ENCODE peak calls at places on chromosome 1, in four cellular contexts. G is PC-3; C is CD4-positive, CD25-positive, alpha-beta regulatory T cell; O is fibroblast of mammary gland. D is an unnamed sample.

GRCh38 chr1:84884671-84885389 is 8.2 kb downstream of the LPAR3 start:
- DNase-seq in O (peak), G (peak), C (no peak), D (no peak)

GRCh38 chr1:219459321-219460105 is 153.4 kb downstream of the ZC3H11B start:
- DNase-seq in C (no peak), G (no peak), O (peak), D (peak)

GRCh38 chr1:33893147-33893830 is 29.4 kb downstream of the HMGB4 start:
- DNase-seq in O (peak), C (no peak), G (no peak), D (peak)

GRCh38 chr1:66413139-66413755 is 120.7 kb upstream of the SGIP1 start:
- DNase-seq in O (no peak), G (no peak), C (no peak), D (no peak)

GRCh38 chr1:95067069-95067468 is 5.7 kb downstream of the ALG14 start:
- DNase-seq in C (no peak), G (no peak), O (peak), D (no peak)

GRCh38 chr1:46171351-46171750 is 3.5 kb upstream of the TSPAN1 start:
- DNase-seq in G (peak), O (no peak), C (no peak), D (no peak)

GRCh38 chr1:178484698-178485225 is 12.0 kb downstream of the CLEC20A start:
- DNase-seq in O (peak), G (no peak), C (no peak), D (no peak)

GRCh38 chr1:107661142-107661541 is 303.8 kb downstream of the VAV3 start:
- DNase-seq in O (no peak), C (no peak), G (no peak), D (no peak)

GRCh38 chr1:25590096-25590824 is 26.3 kb upstream of the MAN1C1 start:
- DNase-seq in G (no peak), C (no peak), O (peak), D (peak)

GRCh38 chr1:20410555-20410954 is 75.5 kb downstream of the CAMK2N1 start:
- DNase-seq in G (no peak), O (peak), C (no peak), D (no peak)

GRCh38 chr1:163063131-163064059 is 5.8 kb upstream of the RGS4 start:
- DNase-seq in O (no peak), C (no peak), G (no peak), D (no peak)

GRCh38 chr1:40914927-40915569 is 52.9 kb upstream of the CITED4 start:
- DNase-seq in G (no peak), O (no peak), C (no peak), D (no peak)

GRCh38 chr1:91804546-91805023 is 81.4 kb downstream of the TGFBR3 start:
- DNase-seq in C (peak), O (peak), G (peak), D (no peak)

GRCh38 chr1:147062951-147063350 is 109.3 kb downstream of the PRKAB2 start:
- DNase-seq in O (peak), C (no peak), G (no peak), D (no peak)

GRCh38 chr1:69967245-69967766 is 238.1 kb downstream of the LRRC40 start:
- DNase-seq in C (no peak), O (no peak), G (no peak), D (no peak)

GRCh38 chr1:248841702-248842395 is 3.8 kb downstream of the ZNF672 start:
- DNase-seq in O (peak), C (no peak), G (peak), D (peak)

GRCh38 chr1:220594356-220594755 is 66.4 kb downstream of the MARK1 start:
- DNase-seq in C (no peak), O (no peak), G (peak), D (no peak)

GRCh38 chr1:197773856-197774255 is 1.4 kb downstream of the DENND1B start:
- DNase-seq in C (no peak), G (no peak), O (no peak), D (no peak)

GRCh38 chr1:225769687-225770086 is 7.9 kb upstream of the SRP9 start:
- DNase-seq in G (no peak), C (no peak), O (peak), D (no peak)

GRCh38 chr1:225766967-225767413 is 10.6 kb upstream of the SRP9 start:
- DNase-seq in G (peak), C (no peak), O (peak), D (peak)

GRCh38 chr1:225768662-225769426 is 8.8 kb upstream of the SRP9 start:
- DNase-seq in G (no peak), O (no peak), C (no peak), D (no peak)

GRCh38 chr1:225765982-225766674 is 11.5 kb upstream of the SRP9 start:
- DNase-seq in C (no peak), G (no peak), O (no peak), D (no peak)

DNA sequence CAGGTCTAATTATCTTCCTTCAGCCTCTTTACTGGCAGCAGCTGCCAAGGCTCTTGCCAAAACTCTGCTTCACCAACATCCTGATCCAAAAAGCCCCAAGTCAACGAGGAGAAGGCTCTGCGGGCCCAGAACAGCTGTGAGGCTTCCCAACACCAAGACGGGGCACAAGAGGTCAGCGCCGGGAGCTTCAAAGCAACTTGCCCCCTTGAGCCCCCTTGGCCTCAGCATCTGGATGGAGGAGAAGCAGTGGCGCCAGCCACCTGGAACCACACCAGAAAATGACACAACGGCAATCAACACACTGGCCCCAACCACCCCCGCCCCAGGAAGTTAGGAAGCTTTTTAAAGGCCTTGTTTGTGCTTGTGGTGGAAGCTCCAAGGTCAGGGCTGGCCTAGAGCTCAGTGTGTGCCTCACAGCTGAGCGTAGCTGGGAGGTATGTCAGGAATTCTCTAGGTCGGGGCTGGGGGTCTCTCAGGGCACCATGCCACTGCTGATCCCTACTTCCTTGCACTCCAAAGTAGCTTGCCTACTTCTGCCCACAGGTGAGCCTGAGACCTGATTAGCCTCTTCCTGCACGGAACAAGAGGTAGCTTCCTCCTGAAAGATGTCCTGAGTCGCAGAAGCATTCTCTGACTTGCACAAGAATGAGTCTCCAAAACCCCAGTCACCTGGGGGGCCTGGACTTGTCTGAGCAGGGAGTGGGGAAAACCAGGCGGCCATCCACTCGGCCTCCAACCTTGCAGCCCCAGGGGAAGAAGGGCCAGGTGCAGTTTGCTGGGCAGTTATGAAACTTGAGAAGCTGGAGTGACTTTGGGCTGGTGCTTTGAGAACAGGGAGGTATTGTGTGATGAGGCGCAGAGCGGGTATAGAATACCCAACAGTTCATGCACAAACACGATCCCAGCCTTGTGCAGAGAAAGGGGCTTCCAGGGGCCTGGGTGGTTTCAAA is 9.8 kb upstream of the SRP9 start:
- DNase-seq in G (peak), O (peak), C (no peak), D (peak)
- H3K4me3 ChIP-seq in G (no peak), O (no peak), C (no peak), D (no peak)

DNA sequence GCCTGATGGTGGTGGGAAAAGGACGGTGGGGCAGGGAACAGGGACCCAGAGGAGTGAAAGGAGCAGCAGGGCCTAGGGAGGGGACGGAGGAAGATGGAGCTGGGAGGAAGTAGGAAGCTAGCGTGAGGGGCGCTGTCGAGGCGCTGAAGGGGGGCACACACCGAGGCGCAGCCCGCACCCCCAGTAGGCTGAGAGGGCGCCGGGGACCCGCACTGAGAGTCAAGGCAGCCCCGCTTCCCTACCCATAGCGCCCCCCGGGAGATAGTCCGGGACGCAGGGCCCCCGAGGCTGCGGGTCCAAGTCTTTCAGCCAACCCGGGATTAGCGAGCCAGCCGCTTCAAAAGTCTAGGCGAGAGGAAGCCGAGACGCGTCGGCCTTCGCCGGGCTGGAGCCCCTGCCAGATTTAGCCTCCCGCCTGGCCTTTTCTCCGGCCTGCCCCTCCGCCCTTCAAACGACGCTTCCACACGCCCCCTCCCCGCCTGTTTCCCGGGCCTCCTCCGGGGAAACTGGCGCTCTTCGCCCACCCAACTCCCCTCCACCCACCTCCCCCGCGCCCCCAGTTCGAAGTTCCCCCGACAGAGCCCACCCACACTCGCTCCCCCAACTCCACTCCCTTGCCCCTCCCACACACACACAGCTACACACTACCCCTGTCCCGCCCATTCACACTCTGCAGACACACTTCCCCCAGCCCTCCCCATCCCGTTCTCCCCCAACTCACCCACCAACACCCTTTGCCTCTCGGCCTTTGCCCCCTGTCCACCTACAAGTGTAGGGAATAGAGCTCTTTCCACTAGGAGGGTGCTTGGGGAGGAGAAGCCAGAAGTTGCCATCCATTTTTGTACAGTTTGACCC is 7.8 kb upstream of the PROX1 start:
- DNase-seq in C (no peak), G (no peak), O (no peak), D (no peak)
- H3K4me3 ChIP-seq in C (no peak), G (no peak), O (no peak), D (no peak)

DNA sequence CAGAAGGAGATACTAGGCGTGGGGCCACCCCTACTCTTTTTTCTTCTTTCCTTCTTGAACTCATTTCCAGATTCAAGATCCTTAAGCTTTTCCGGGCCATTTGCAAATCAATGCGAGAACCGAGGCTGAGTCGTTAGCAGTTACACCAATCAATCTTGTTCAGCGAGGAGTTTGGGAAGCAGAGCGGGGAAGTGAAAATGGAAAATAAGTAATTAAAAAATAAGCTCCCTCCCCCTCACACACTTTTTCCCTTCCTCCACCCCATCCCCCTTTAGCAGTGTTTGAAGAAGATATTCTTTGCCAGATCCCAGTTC is 1.7 kb upstream of the NEGR1 start:
- DNase-seq in O (peak), C (no peak), G (no peak), D (no peak)
- H3K4me3 ChIP-seq in O (peak), C (peak), G (peak), D (peak)

GRCh38 chr1:28790384-28791035 is 21.5 kb upstream of the OPRD1 start:
- DNase-seq in G (no peak), C (no peak), O (peak), D (no peak)

GRCh38 chr1:28792644-28793121 is 19.3 kb upstream of the OPRD1 start:
- DNase-seq in C (no peak), G (no peak), O (no peak), D (no peak)

GRCh38 chr1:28789412-28789811 is 22.6 kb upstream of the OPRD1 start:
- DNase-seq in C (no peak), O (no peak), G (no peak), D (no peak)

GRCh38 chr1:28789816-28790215 is 22.2 kb upstream of the OPRD1 start:
- DNase-seq in C (no peak), O (no peak), G (no peak), D (no peak)
- H3K4me3 ChIP-seq in C (no peak), O (no peak), G (no peak), D (no peak)

GRCh38 chr1:18480315-18481189 is at the start of gene KLHDC7A:
- DNase-seq in O (no peak), G (peak), C (no peak), D (peak)
- H3K4me3 ChIP-seq in O (no peak), G (no peak), C (no peak), D (no peak)

DNA sequence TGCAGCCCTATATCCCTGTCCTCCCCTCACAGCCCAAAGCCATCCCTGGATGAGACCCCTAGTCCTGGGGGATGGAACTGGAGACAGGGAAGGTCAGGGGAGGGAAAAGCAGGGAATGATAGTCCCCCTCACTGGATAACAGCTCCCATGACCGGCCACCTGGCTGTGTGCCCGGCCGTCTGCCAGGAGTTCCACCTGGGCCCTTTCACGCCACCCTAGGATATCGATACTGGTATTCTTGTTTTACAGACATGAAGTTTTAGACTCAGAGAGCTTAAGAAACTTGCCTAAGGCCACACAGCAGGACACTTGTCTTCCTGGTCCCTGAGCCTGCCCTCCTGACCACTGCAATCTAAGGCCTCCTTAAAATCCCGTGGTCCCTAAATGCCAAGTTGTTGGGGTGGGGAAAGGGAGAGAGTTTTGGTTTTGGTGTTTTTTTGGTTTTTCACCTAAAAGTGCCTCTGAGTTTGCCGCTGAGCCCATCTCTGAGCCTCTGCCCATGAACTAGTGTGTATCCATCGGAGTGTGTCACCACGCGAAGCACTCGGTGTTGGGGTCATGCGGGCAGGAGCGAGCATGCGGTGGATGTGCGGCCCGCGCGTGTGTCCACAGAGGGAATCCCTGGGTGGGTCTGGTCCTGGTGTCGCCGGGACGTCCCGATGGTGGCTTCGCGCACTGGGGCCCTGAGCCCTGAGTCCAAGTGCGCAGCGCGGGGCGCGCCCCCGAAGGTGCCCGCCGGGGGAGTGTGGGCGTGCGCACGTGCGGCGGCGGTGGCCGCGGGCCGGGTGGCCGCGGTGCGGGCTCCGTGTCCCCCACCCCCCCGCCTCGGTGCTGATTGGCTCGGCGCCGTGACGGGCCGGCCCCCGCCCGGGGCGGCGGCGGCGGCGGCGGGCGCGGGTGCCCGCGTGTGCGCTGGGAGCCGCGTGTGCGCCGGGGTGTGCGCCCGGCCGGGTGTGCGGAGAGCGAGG is at the start of gene EPHA8:
- DNase-seq in G (no peak), O (no peak), C (no peak), D (no peak)
- H3K4me3 ChIP-seq in G (no peak), O (no peak), C (no peak), D (no peak)

GRCh38 chr1:192631749-192632148 is 4.2 kb upstream of the RGS13 start:
- DNase-seq in C (no peak), O (no peak), G (peak), D (no peak)
- H3K4me3 ChIP-seq in C (no peak), O (no peak), G (no peak), D (no peak)

D was measured in MG63.